ENCODE peak calls at places on chromosomes 6 and 20, in five cellular contexts. T, O, W, F and R are unnamed samples.

GRCh38 chr6:21586760-21587181 is 6.8 kb upstream of the SOX4 start:
- DNase-seq in T (no peak), O (no peak), W (no peak), F (no peak), R (no peak)

GRCh38 chr20:50582591-50583234 is 72.5 kb downstream of the PTPN1 start:
- DNase-seq in T (no peak), O (no peak), W (no peak), F (no peak), R (no peak)

GRCh38 chr6:112307707-112308106 is 39.4 kb upstream of the RFPL4B start:
- DNase-seq in T (no peak), O (no peak), W (no peak), F (no peak), R (no peak)

GRCh38 chr6:26158581-26159416 is 71.6 kb downstream of the HFE start:
- DNase-seq in T (peak), O (peak), W (peak), F (no peak), R (peak)

GRCh38 chr20:8721098-8721497 is 347.8 kb upstream of the PLCB4 start:
- DNase-seq in T (no peak), O (peak), W (peak), F (peak), R (peak)

GRCh38 chr20:50558483-50558925 is 48.3 kb downstream of the PTPN1 start:
- DNase-seq in T (no peak), O (peak), W (peak), F (no peak), R (peak)

GRCh38 chr20:59750209-59750840 is 146.0 kb downstream of the PHACTR3 start:
- DNase-seq in T (no peak), O (no peak), W (no peak), F (no peak), R (no peak)

GRCh38 chr6:170114956-170115855 is 175.7 kb downstream of the DLL1 start:
- DNase-seq in T (peak), O (peak), W (no peak), F (no peak), R (no peak)

GRCh38 chr6:170150590-170150945 is 140.3 kb downstream of the DLL1 start:
- DNase-seq in T (no peak), O (no peak), W (no peak), F (no peak), R (no peak)

GRCh38 chr6:137743493-137743892 is 123.6 kb upstream of the TNFAIP3 start:
- DNase-seq in T (no peak), O (no peak), W (no peak), F (no peak), R (no peak)

GRCh38 chr6:69771158-69771906 is 25.5 kb downstream of the LMBRD1 start:
- DNase-seq in T (no peak), O (peak), W (no peak), F (no peak), R (no peak)

GRCh38 chr6:43803055-43803782 is 33.2 kb downstream of the VEGFA start:
- DNase-seq in T (no peak), O (peak), W (no peak), F (no peak), R (no peak)
- TF ChIP-seq CTCF in T (no peak), O (no peak), W (no peak), F (no peak), R (no peak)

GRCh38 chr6:39899540-39900295 is 34.5 kb downstream of the MOCS1 start:
- DNase-seq in T (no peak), O (no peak), W (no peak), F (no peak), R (peak)
- TF ChIP-seq CTCF in T (no peak), O (no peak), W (no peak), F (no peak), R (no peak)

GRCh38 chr6:34665019-34665418 is 31.5 kb downstream of the ILRUN start:
- DNase-seq in T (no peak), O (no peak), W (no peak), F (no peak), R (no peak)

GRCh38 chr6:34663371-34663770 is 33.2 kb downstream of the ILRUN start:
- DNase-seq in T (no peak), O (no peak), W (no peak), F (no peak), R (no peak)

GRCh38 chr6:34664270-34664971 is 32.1 kb downstream of the ILRUN start:
- DNase-seq in T (no peak), O (peak), W (peak), F (no peak), R (peak)

GRCh38 chr6:34661379-34661778 is 35.2 kb downstream of the ILRUN start:
- DNase-seq in T (no peak), O (no peak), W (no peak), F (no peak), R (no peak)

DNA sequence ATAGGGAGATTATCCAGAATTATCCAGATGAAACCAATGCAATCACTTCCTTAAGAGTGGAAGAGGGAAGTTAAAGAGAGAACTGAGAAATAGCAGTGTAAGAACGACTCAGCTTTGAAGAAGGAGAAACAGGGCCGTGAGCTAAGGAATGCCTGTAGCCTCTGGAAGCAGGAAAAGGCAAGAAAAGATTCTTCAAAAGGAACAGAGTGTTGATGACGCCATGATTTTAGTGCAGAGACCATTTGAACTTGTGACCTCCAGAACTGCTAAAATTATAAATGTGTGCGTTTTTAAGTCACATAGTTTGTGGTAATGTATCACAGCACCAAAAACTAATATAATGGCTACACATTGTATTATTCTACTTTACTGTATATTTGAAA is 32.7 kb downstream of the ILRUN start:
- DNase-seq in T (no peak), O (peak), W (peak), F (no peak), R (peak)
- TF ChIP-seq CTCF in T (no peak), O (no peak), W (no peak), F (no peak), R (no peak)

GRCh38 chr6:36978687-36979086 is 7.3 kb downstream of the MTCH1 start:
- DNase-seq in T (no peak), O (no peak), W (no peak), F (no peak), R (no peak)

GRCh38 chr6:36980129-36980528 is 5.9 kb downstream of the MTCH1 start:
- DNase-seq in T (no peak), O (no peak), W (no peak), F (no peak), R (no peak)

GRCh38 chr6:36979343-36979742 is 6.7 kb downstream of the MTCH1 start:
- DNase-seq in T (no peak), O (peak), W (peak), F (no peak), R (peak)

GRCh38 chr6:36983538-36983937 is 2.5 kb downstream of the MTCH1 start:
- DNase-seq in T (no peak), O (no peak), W (no peak), F (no peak), R (no peak)

GRCh38 chr6:36980876-36981619 is 4.9 kb downstream of the MTCH1 start:
- DNase-seq in T (no peak), O (no peak), W (no peak), F (no peak), R (no peak)
- TF ChIP-seq CTCF in T (no peak), O (no peak), W (no peak), F (peak), R (peak)

GRCh38 chr20:39576786-39577185 is 614.6 kb downstream of the DHX35 start:
- DNase-seq in T (no peak), O (no peak), W (no peak), F (no peak), R (no peak)

GRCh38 chr20:39581034-39581433 is 618.9 kb downstream of the DHX35 start:
- DNase-seq in T (no peak), O (no peak), W (no peak), F (no peak), R (no peak)
- TF ChIP-seq CTCF in T (no peak), O (no peak), W (no peak), F (no peak), R (no peak)

GRCh38 chr20:2212457-2213005 is 83.3 kb upstream of the TGM3 start:
- DNase-seq in T (no peak), O (no peak), W (no peak), F (no peak), R (no peak)

GRCh38 chr20:2207770-2208097 is 88.1 kb upstream of the TGM3 start:
- DNase-seq in T (no peak), O (no peak), W (no peak), F (no peak), R (no peak)

GRCh38 chr20:2210646-2211556 is 84.9 kb upstream of the TGM3 start:
- DNase-seq in T (no peak), O (peak), W (peak), F (no peak), R (peak)

GRCh38 chr20:2206957-2207769 is 88.6 kb upstream of the TGM3 start:
- DNase-seq in T (peak), O (peak), W (peak), F (no peak), R (peak)

DNA sequence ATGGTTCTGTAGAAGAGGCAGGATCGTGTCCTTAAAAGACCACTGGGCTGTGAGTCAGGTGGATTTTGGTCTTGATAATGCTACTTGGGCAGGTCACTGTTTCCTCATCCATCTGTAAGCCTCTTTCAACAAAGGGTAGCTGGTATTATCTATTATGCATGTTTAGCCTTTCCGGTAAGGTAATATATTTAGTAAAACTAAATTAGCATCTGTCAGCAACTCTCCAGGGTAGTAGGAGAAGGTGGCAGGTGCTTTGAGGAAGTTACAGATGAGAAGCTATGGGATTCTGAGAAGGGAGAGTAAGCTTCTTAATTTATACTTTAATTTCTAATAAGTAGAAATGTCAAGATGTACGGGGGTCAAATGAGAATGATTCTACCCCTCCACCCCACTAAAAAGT is 86.9 kb upstream of the TGM3 start:
- DNase-seq in T (no peak), O (no peak), W (no peak), F (no peak), R (no peak)
- TF ChIP-seq CTCF in T (no peak), O (no peak), W (no peak), F (no peak), R (no peak)

GRCh38 chr20:45085867-45086266 is 15.1 kb downstream of the KCNS1 start:
- DNase-seq in T (no peak), O (no peak), W (no peak), F (no peak), R (no peak)
- TF ChIP-seq CTCF in T (no peak), O (no peak), W (no peak), F (no peak), R (peak)

GRCh38 chr6:95819939-95820338 is 195.8 kb upstream of the FUT9 start:
- DNase-seq in T (no peak), O (no peak), W (no peak), F (no peak), R (no peak)
- TF ChIP-seq CTCF in T (no peak), O (no peak), W (no peak), F (no peak), R (no peak)

GRCh38 chr20:1324598-1325172 is 4.3 kb downstream of the SDCBP2 start:
- DNase-seq in T (peak), O (peak), W (peak), F (peak), R (peak)

GRCh38 chr20:1323830-1324597 is 4.9 kb downstream of the SDCBP2 start:
- DNase-seq in T (peak), O (no peak), W (no peak), F (no peak), R (no peak)

GRCh38 chr20:1327241-1327653 is 1.7 kb downstream of the SDCBP2 start:
- DNase-seq in T (peak), O (peak), W (peak), F (no peak), R (peak)

GRCh38 chr20:1326031-1326930 is 2.7 kb downstream of the SDCBP2 start:
- DNase-seq in T (peak), O (peak), W (peak), F (no peak), R (peak)

GRCh38 chr20:1325173-1326030 is 3.5 kb downstream of the SDCBP2 start:
- DNase-seq in T (peak), O (peak), W (peak), F (peak), R (peak)
- TF ChIP-seq CTCF in T (no peak), O (no peak), W (peak), F (no peak), R (peak)

GRCh38 chr6:158517038-158517437 is 42.9 kb upstream of the TMEM181 start:
- DNase-seq in T (no peak), O (no peak), W (no peak), F (no peak), R (no peak)

GRCh38 chr6:158519761-158520160 is 40.1 kb upstream of the TMEM181 start:
- DNase-seq in T (no peak), O (no peak), W (no peak), F (no peak), R (no peak)

GRCh38 chr6:158519354-158519753 is 40.5 kb upstream of the TMEM181 start:
- DNase-seq in T (no peak), O (no peak), W (no peak), F (no peak), R (no peak)

GRCh38 chr6:158517581-158517980 is 42.3 kb upstream of the TMEM181 start:
- DNase-seq in T (no peak), O (no peak), W (no peak), F (no peak), R (no peak)

DNA sequence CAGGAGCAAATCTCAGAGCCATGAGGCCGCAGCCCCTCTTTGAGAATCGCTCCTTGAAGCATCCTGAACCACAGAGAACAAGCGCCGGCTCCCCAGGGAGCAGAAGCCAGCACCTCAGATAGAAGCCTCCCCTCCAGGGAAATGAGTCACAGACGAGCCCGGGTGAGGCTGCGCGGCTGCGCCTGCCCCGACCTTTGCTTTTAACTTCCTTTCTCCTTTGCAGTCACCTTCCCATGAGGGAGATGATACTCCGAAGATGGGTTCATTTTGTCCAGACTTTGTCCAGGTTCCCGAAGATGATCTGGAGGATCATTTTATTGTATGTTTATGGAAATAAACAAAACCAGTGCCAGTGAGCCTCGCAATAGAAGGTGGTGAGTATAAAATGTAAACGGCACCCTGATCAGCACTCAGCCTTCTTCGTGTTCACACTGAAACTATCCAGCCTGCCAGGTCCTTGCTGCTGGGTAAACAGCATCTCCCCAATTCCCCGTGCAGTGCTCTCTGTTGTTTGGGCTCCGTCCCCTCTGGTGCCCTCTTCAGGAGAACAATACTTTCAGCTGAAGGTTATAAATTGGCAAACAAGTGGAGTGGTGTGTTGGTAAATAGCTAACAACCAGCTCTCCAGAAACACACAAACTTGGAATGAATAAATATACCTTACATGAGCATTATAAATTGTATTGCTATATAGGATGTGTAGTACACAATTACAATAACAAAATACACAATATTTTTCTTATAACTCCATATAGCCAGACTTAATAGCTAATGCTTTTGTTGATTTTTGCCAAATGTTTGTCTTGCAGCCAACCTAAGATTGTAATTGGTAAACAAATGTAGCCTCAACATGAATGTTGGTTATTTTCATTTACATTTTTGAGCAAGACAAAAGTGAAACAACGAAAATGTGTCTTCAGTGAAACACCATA is 41.4 kb upstream of the TMEM181 start:
- DNase-seq in T (no peak), O (peak), W (peak), F (peak), R (peak)
- TF ChIP-seq CTCF in T (no peak), O (peak), W (peak), F (peak), R (peak)